ENCODE peak calls at places on chromosomes 16 and 17, in five cellular contexts. F is effector CD4-positive, alpha-beta T cell; T is WTC11; D is NCI-H1417; L is neural progenitor cell. E is an unnamed sample.

GRCh38 chr17:11693284-11693683 is 95.0 kb downstream of the DNAH9 start:
- DNase-seq in F (no peak), T (no peak), D (no peak), L (no peak), E (no peak)

GRCh38 chr16:11836653-11837244 is 14.6 kb downstream of the RSL1D1 start:
- DNase-seq in F (no peak), T (no peak), L (no peak), D (no peak), E (no peak)

GRCh38 chr16:85753976-85754375 is 3.1 kb upstream of the C16orf74 start:
- DNase-seq in T (no peak), F (no peak), D (no peak), L (no peak), E (no peak)

GRCh38 chr16:81409016-81409556 is 35.5 kb upstream of the CMIP start:
- DNase-seq in D (no peak), F (no peak), T (no peak), L (no peak), E (no peak)

GRCh38 chr17:8685396-8685795 is 54.9 kb upstream of the MYH10 start:
- DNase-seq in F (no peak), D (no peak), L (no peak), T (no peak), E (no peak)

GRCh38 chr17:56653877-56654276 is 60.4 kb downstream of the NOG start:
- DNase-seq in F (peak; percentile 54), D (no peak), T (peak; percentile 63), L (peak; percentile 82), E (peak; percentile 76)

GRCh38 chr17:18977021-18977420 is 25.1 kb downstream of the SLC5A10 start:
- DNase-seq in F (no peak), L (no peak), T (no peak), D (no peak), E (no peak)

GRCh38 chr17:17999364-18000007 is 26.8 kb downstream of the DRC3 start:
- DNase-seq in F (no peak), T (no peak), D (no peak), L (no peak), E (peak; percentile 45)

GRCh38 chr17:76688165-76688622 is 22.6 kb downstream of the MXRA7 start:
- DNase-seq in D (no peak), L (no peak), F (no peak), T (no peak), E (no peak)

GRCh38 chr17:42720996-42721583 is 23.8 kb downstream of the EZH1 start:
- DNase-seq in L (peak; percentile 83), T (no peak), D (peak; percentile 64), F (peak; percentile 38), E (peak; percentile 88)

GRCh38 chr16:10827691-10828341 is 9.2 kb upstream of the TVP23A start:
- DNase-seq in L (no peak), F (no peak), D (no peak), T (no peak), E (peak; percentile 31)

GRCh38 chr17:32277284-32277683 is 11.7 kb downstream of the RHBDL3 start:
- DNase-seq in F (no peak), D (no peak), L (peak; percentile 75), T (peak; percentile 51), E (peak; percentile 90)

GRCh38 chr16:87350681-87351319 is 32.8 kb downstream of the FBXO31 start:
- DNase-seq in L (no peak), D (no peak), F (no peak), T (no peak), E (no peak)

GRCh38 chr16:8950580-8951077 is 13.1 kb downstream of the USP7 start:
- DNase-seq in D (no peak), L (no peak), T (no peak), F (no peak), E (no peak)

GRCh38 chr16:56549744-56550385 is 15.0 kb upstream of the MT4 start:
- DNase-seq in L (no peak), F (no peak), T (no peak), D (no peak), E (no peak)

GRCh38 chr16:84699712-84700517 is at the start of gene USP10:
- DNase-seq in T (peak; percentile 87), F (peak; percentile 79), L (peak; percentile 95), D (peak; percentile 82), E (peak; percentile 97)

GRCh38 chr17:17391575-17392370 is 85.0 kb upstream of the MED9 start:
- DNase-seq in D (no peak), L (no peak), F (peak; percentile 40), T (no peak), E (no peak)